ENCODE peak calls at places on chromosomes 5 and 9, in eight cellular contexts. Z is HepG2, B is HCT116, A is A549, I is NB4, E is WTC11, G is K562, C is SK-N-SH. H is an unnamed sample.

GRCh38 chr5:26847041-26847736 is 191.2 kb downstream of the CDH9 start:
- DNase-seq in Z (peak), B (no peak), A (peak), I (no peak), E (peak), G (no peak), C (no peak), H (no peak)

GRCh38 chr5:115480900-115481299 is 63.7 kb downstream of the FEM1C start:
- DNase-seq in Z (no peak), B (no peak), A (no peak), I (no peak), E (no peak), G (no peak), C (no peak), H (no peak)

GRCh38 chr9:5435912-5436311 is 1.8 kb downstream of the PLGRKT start:
- DNase-seq in Z (no peak), B (no peak), A (no peak), I (peak), E (no peak), G (no peak), C (no peak), H (no peak)

GRCh38 chr5:10452768-10453331 is 11.2 kb downstream of the ROPN1L start:
- DNase-seq in Z (peak), B (peak), A (peak), I (peak), E (no peak), G (peak), C (peak), H (peak)

GRCh38 chr5:110899566-110900412 is 161.0 kb downstream of the SLC25A46 start:
- DNase-seq in Z (no peak), B (no peak), A (no peak), I (no peak), E (no peak), G (no peak), C (no peak), H (no peak)

GRCh38 chr5:173041881-173042481 is 14.2 kb upstream of the CREBRF start:
- DNase-seq in Z (peak), B (no peak), A (no peak), I (no peak), E (no peak), G (no peak), C (no peak), H (no peak)

GRCh38 chr5:854217-854616 is 3.4 kb upstream of the ZDHHC11 start:
- DNase-seq in Z (no peak), B (no peak), A (no peak), I (no peak), E (no peak), G (no peak), C (no peak), H (no peak)

GRCh38 chr5:8340739-8341344 is 471.9 kb downstream of the MTRR start:
- DNase-seq in Z (peak), B (no peak), A (peak), I (peak), E (no peak), G (no peak), C (peak), H (no peak)

GRCh38 chr5:88878976-88879375 is 4.0 kb downstream of the MEF2C start:
- DNase-seq in Z (no peak), B (no peak), A (no peak), I (no peak), E (no peak), G (no peak), C (no peak), H (peak)

GRCh38 chr5:197892-198489 is 6.7 kb downstream of the LRRC14B start:
- DNase-seq in Z (no peak), B (no peak), A (no peak), I (no peak), E (no peak), G (no peak), C (no peak), H (no peak)

GRCh38 chr5:13957032-13957645 is 12.7 kb upstream of the DNAH5 start:
- DNase-seq in Z (peak), B (peak), A (peak), I (peak), E (peak), G (peak), C (peak), H (peak)

GRCh38 chr9:122216138-122216797 is 12.5 kb downstream of the LHX6 start:
- DNase-seq in Z (no peak), B (no peak), A (no peak), I (no peak), E (no peak), G (no peak), C (peak), H (no peak)

GRCh38 chr9:89000281-89000875 is 9.1 kb downstream of the S1PR3 start:
- DNase-seq in Z (no peak), B (no peak), A (no peak), I (no peak), E (no peak), G (no peak), C (peak), H (no peak)

GRCh38 chr9:84990416-84990815 is 320.9 kb downstream of the NTRK2 start:
- DNase-seq in Z (no peak), B (no peak), A (no peak), I (no peak), E (no peak), G (no peak), C (no peak), H (no peak)

GRCh38 chr5:52665544-52665943 is 122.2 kb upstream of the ITGA1 start:
- DNase-seq in Z (no peak), B (no peak), A (no peak), I (no peak), E (no peak), G (no peak), C (no peak), H (peak)

GRCh38 chr5:120544043-120544442 is 79.9 kb downstream of the PRR16 start:
- DNase-seq in Z (no peak), B (no peak), A (no peak), I (no peak), E (no peak), G (no peak), C (no peak), H (no peak)

GRCh38 chr5:135218486-135218755 is 180.6 kb downstream of the MACROH2A1 start:
- DNase-seq in Z (no peak), B (no peak), A (no peak), I (no peak), E (no peak), G (no peak), C (no peak), H (no peak)

GRCh38 chr5:178542455-178542854 is 47.7 kb downstream of the COL23A1 start:
- DNase-seq in Z (no peak), B (no peak), A (no peak), I (no peak), E (no peak), G (no peak), C (no peak), H (no peak)

GRCh38 chr5:82855000-82855399 is 222.2 kb downstream of the TMEM167A start:
- DNase-seq in Z (no peak), B (no peak), A (no peak), I (no peak), E (no peak), G (no peak), C (no peak), H (no peak)

GRCh38 chr5:57988808-57989207 is 471.1 kb downstream of the PLK2 start:
- DNase-seq in Z (no peak), B (no peak), A (no peak), I (no peak), E (no peak), G (no peak), C (no peak), H (no peak)

GRCh38 chr9:114911167-114911821 is 19.1 kb downstream of the TNFSF8 start:
- DNase-seq in Z (peak), B (no peak), A (peak), I (peak), E (no peak), G (peak), C (peak), H (peak)

GRCh38 chr9:113842086-113842485 is 34.0 kb upstream of the ZNF618 start:
- DNase-seq in Z (no peak), B (no peak), A (no peak), I (no peak), E (no peak), G (no peak), C (no peak), H (no peak)

GRCh38 chr5:84494453-84494852 is 109.8 kb upstream of the EDIL3 start:
- DNase-seq in Z (no peak), B (no peak), A (no peak), I (no peak), E (no peak), G (no peak), C (no peak), H (no peak)

GRCh38 chr5:633521-633955 is 21.4 kb downstream of the CEP72 start:
- DNase-seq in Z (no peak), B (no peak), A (peak), I (peak), E (no peak), G (no peak), C (no peak), H (no peak)

GRCh38 chr9:107707915-107708441 is 218.4 kb upstream of the KLF4 start:
- DNase-seq in Z (no peak), B (no peak), A (peak), I (peak), E (no peak), G (peak), C (no peak), H (no peak)

GRCh38 chr9:70117835-70118319 is 74.2 kb downstream of the MAMDC2 start:
- DNase-seq in Z (peak), B (no peak), A (no peak), I (no peak), E (no peak), G (no peak), C (no peak), H (no peak)

GRCh38 chr5:89421035-89421434 is 538.1 kb upstream of the MEF2C start:
- DNase-seq in Z (no peak), B (no peak), A (no peak), I (peak), E (no peak), G (no peak), C (no peak), H (peak)

GRCh38 chr9:98806394-98807069 is 938 bp upstream of the GALNT12 start:
- DNase-seq in Z (no peak), B (no peak), A (no peak), I (no peak), E (no peak), G (no peak), C (no peak), H (no peak)

GRCh38 chr5:168285696-168286095 is 5.7 kb upstream of the WWC1 start:
- DNase-seq in Z (no peak), B (no peak), A (no peak), I (no peak), E (no peak), G (no peak), C (no peak), H (no peak)

GRCh38 chr5:137695651-137696428 is 40.0 kb downstream of the KLHL3 start:
- DNase-seq in Z (no peak), B (no peak), A (no peak), I (peak), E (peak), G (no peak), C (no peak), H (peak)

GRCh38 chr5:154371687-154372086 is 74.1 kb upstream of the SAP30L start:
- DNase-seq in Z (no peak), B (no peak), A (peak), I (no peak), E (no peak), G (no peak), C (no peak), H (no peak)

GRCh38 chr5:129904102-129904666 is at the start of gene CHSY3:
- DNase-seq in Z (peak), B (peak), A (peak), I (peak), E (peak), G (peak), C (peak), H (peak)

GRCh38 chr5:1672396-1672795 is 127.2 kb downstream of the MRPL36 start:
- DNase-seq in Z (no peak), B (no peak), A (no peak), I (no peak), E (peak), G (no peak), C (no peak), H (no peak)

GRCh38 chr9:72524820-72525539 is 3.6 kb downstream of the TMC1 start:
- DNase-seq in Z (no peak), B (peak), A (peak), I (peak), E (no peak), G (no peak), C (no peak), H (peak)

GRCh38 chr5:181190711-181191525 is 14.1 kb downstream of the TRIM7 start:
- DNase-seq in Z (no peak), B (no peak), A (peak), I (peak), E (peak), G (no peak), C (peak), H (no peak)

GRCh38 chr9:17600962-17601593 is 22.2 kb downstream of the SH3GL2 start:
- DNase-seq in Z (no peak), B (no peak), A (no peak), I (peak), E (no peak), G (no peak), C (no peak), H (no peak)

GRCh38 chr9:131323629-131324028 is 34.1 kb downstream of the PLPP7 start:
- DNase-seq in Z (peak), B (no peak), A (no peak), I (no peak), E (no peak), G (no peak), C (no peak), H (no peak)

GRCh38 chr5:91123291-91123690 is 259.8 kb downstream of the ARRDC3 start:
- DNase-seq in Z (no peak), B (no peak), A (no peak), I (no peak), E (no peak), G (no peak), C (no peak), H (no peak)

GRCh38 chr9:4569101-4569500 is 78.8 kb downstream of the SLC1A1 start:
- DNase-seq in Z (no peak), B (no peak), A (no peak), I (no peak), E (no peak), G (no peak), C (no peak), H (no peak)

GRCh38 chr9:127185931-127186781 is 63.7 kb upstream of the ANGPTL2 start:
- DNase-seq in Z (peak), B (no peak), A (no peak), I (no peak), E (no peak), G (no peak), C (peak), H (peak)

GRCh38 chr9:127189628-127190027 is 67.2 kb upstream of the ANGPTL2 start:
- DNase-seq in Z (no peak), B (no peak), A (no peak), I (no peak), E (no peak), G (no peak), C (no peak), H (no peak)

GRCh38 chr9:127186799-127187198 is 64.4 kb upstream of the ANGPTL2 start:
- DNase-seq in Z (no peak), B (no peak), A (no peak), I (no peak), E (no peak), G (no peak), C (no peak), H (peak)

GRCh38 chr9:127187231-127187956 is 65.0 kb upstream of the ANGPTL2 start:
- DNase-seq in Z (peak), B (peak), A (peak), I (no peak), E (no peak), G (peak), C (no peak), H (peak)

GRCh38 chr9:127188396-127188795 is 66.0 kb upstream of the ANGPTL2 start:
- DNase-seq in Z (no peak), B (no peak), A (no peak), I (no peak), E (no peak), G (no peak), C (no peak), H (no peak)
- TF ChIP-seq MAX in Z (no peak), B (no peak), A (no peak), I (no peak), E (no peak), G (no peak), C (no peak), H (no peak)

GRCh38 chr5:76402880-76403712 is at the start of gene IQGAP2:
- DNase-seq in Z (peak), B (peak), A (peak), I (peak), E (peak), G (peak), C (peak), H (peak)
- TF ChIP-seq MAX in Z (peak), B (peak), A (peak), I (peak), E (peak), G (peak), C (no peak), H (no peak)

DNA sequence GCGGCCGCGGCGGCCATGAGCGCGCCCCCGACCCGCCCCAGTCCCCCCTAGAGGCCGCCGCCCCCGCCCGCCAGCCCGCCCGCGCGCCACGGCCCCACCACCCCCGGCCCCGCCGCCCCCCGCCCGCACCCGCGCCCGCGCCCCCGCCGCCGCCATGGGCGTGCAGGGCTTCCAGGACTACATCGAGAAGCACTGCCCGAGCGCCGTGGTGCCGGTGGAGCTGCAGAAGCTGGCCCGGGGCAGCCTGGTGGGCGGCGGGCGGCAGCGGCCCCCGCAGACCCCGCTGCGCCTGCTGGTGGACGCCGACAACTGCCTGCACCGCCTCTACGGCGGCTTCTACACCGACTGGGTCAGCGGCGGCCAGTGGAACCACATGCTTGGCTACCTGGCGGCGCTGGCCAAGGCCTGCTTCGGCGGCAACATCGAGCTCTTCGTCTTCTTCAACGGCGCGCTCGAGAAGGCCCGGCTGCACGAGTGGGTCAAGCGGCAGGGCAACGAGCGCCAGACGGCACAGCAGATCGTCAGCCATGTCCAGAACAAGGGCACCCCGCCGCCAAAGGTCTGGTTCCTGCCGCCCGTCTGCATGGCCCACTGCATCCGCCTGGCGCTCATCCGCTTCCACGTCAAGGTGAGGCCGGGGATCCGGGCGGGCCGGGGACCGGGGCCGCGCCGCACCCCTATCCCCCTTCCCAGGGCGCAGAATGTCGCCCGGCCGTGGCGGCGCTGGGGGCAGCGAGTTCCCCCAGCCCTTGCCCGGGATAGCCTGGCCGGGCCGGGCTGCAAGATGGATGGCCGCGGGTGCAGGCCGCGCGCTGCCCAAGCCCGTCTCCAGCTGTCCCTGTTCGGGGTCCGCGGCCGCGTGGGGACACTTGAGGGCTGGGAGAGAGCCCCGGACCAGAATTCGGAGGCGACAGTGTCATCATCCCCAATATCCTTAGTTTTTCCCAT is 551 bp downstream of the FAM120A start:
- DNase-seq in Z (peak), B (no peak), A (peak), I (peak), E (peak), G (peak), C (peak), H (peak)
- TF ChIP-seq MAX in Z (peak), B (peak), A (peak), I (peak), E (peak), G (peak), C (no peak), H (no peak)

GRCh38 chr5:161544350-161544765 is 2.2 kb downstream of the GABRB2 start:
- DNase-seq in Z (peak), B (peak), A (peak), I (peak), E (peak), G (peak), C (peak), H (peak)
- TF ChIP-seq MAX in Z (peak), B (peak), A (peak), I (peak), E (peak), G (no peak), C (peak), H (peak)

GRCh38 chr5:174877987-174878386 is 153.6 kb downstream of the MSX2 start:
- DNase-seq in Z (no peak), B (no peak), A (no peak), I (no peak), E (no peak), G (no peak), C (no peak), H (no peak)
- TF ChIP-seq MAX in Z (no peak), B (no peak), A (no peak), I (no peak), E (no peak), G (no peak), C (no peak), H (no peak)

DNA sequence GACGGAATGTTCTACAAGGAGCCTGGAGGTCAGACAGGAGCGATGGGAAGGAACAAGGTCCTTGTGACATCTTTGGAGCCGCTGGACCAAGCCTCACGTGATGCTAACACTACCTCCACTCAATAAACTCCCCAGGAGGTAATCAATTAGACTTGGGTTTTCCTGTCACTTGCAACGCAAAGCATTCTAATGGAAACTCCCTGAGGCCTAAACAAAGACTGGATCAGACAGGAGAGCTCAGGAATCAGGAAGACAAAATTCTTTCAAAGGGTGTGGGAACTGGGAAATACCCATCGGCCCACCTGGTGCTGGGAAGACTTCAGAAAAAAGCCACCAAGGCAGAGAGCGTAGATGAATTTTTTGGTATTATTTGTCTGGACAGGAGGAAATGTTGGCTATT is 22.3 kb upstream of the UNC5A start:
- DNase-seq in Z (no peak), B (no peak), A (no peak), I (no peak), E (no peak), G (no peak), C (no peak), H (no peak)
- TF ChIP-seq MAX in Z (no peak), B (no peak), A (no peak), I (no peak), E (no peak), G (no peak), C (no peak), H (no peak)

GRCh38 chr5:159206818-159207217 is 2.5 kb downstream of the RNF145 start:
- DNase-seq in Z (no peak), B (no peak), A (no peak), I (no peak), E (no peak), G (no peak), C (no peak), H (peak)
- TF ChIP-seq MAX in Z (no peak), B (no peak), A (no peak), I (no peak), E (no peak), G (no peak), C (no peak), H (no peak)

DNA sequence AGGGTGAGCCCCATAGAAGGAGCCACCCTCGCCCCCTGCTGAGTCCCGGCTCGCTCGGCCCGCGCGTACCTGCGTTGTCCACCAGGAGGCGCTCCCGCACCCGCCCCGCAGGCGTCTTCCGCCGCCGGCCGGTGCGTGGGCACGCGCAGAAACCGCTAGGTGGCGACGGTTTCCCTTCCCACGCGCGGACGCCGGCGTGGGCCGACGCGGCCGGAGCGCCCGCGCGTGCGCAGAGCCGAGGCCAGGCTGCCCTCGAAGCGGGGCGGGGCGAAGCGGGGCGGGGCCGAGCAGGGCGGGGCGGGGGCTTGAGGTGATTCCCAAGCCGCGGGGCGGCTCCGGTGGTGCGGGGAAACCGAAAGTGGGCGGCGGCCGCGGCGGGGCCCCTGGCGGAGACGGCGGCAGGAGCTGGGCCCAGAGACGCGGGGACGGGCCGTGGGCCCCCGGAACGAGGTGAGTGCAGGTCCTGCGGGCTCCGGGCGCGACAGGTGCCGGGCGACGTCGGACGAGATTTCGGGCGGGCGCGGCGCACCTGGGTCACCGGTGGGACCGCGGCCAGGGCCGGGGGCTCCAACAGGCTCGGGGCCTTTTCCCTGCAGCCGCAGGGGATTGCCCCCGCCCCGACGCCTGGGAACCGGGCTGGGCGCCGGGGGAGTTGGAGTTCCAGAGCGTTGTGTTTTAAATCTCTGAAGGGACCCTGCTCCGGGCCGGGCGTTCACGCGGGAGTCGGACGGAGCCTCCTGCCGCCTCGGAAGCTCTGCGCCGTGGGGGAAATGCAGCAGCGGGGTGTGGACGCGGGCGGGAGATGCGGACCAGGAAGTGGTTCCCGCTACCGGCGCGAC is at the start of gene TDRD7:
- DNase-seq in Z (peak), B (peak), A (peak), I (peak), E (peak), G (peak), C (peak), H (peak)
- TF ChIP-seq MAX in Z (peak), B (peak), A (peak), I (peak), E (no peak), G (peak), C (peak), H (no peak)

H was measured in endothelial cell of umbilical vein.